ENCODE peak calls at places on chromosomes 7 and 10, in ten cellular contexts. Z, N, Y, I, D, K, F, C, S and M are unnamed samples.

GRCh38 chr7:101624246-101625000 is 4.7 kb downstream of the MYL10 start:
- DNase-seq in N (no peak), F (no peak), S (no peak), D (no peak), I (peak; percentile 88), C (no peak), K (no peak), Y (peak; percentile 20), Z (no peak), M (no peak)

GRCh38 chr7:132141109-132141508 is 435.2 kb downstream of the PLXNA4 start:
- DNase-seq in F (no peak), S (no peak), Y (no peak), Z (no peak), N (no peak), K (no peak), C (no peak), I (no peak), D (no peak), M (no peak)

GRCh38 chr7:27110163-27110976 is 7.9 kb upstream of the HOXA2 start:
- DNase-seq in I (peak; percentile 93), N (no peak), S (no peak), Z (no peak), Y (no peak), F (no peak), K (no peak), D (no peak), C (no peak), M (no peak)

GRCh38 chr10:58568428-58568935 is 55.8 kb downstream of the BICC1 start:
- DNase-seq in N (no peak), Y (no peak), Z (no peak), S (no peak), I (no peak), K (no peak), C (no peak), F (no peak), D (no peak), M (no peak)

GRCh38 chr7:116912269-116912909 is 40.9 kb upstream of the ST7 start:
- DNase-seq in N (no peak), F (no peak), K (no peak), S (no peak), I (no peak), D (no peak), Y (no peak), Z (no peak), C (no peak), M (no peak)

GRCh38 chr7:80831996-80832395 is 86.9 kb downstream of the SEMA3C start:
- DNase-seq in Y (no peak), D (no peak), C (no peak), S (no peak), F (no peak), N (no peak), K (no peak), Z (no peak), I (no peak), M (no peak)

GRCh38 chr10:31937371-31937770 is 8.7 kb upstream of the ARHGAP12 start:
- DNase-seq in N (no peak), F (no peak), C (no peak), K (no peak), I (no peak), Z (no peak), Y (no peak), D (no peak), S (no peak), M (no peak)

GRCh38 chr10:8473205-8473604 is 418.7 kb downstream of the GATA3 start:
- DNase-seq in F (no peak), K (no peak), C (no peak), I (no peak), Z (no peak), N (peak; percentile 14), S (no peak), Y (no peak), D (no peak), M (no peak)

GRCh38 chr10:96585726-96586418 is 940 bp downstream of the TM9SF3 start:
- DNase-seq in K (no peak), Y (no peak), I (no peak), D (no peak), C (peak; percentile 3), N (no peak), F (no peak), Z (peak; percentile 5), S (no peak), M (no peak)

GRCh38 chr7:104862719-104863118 is 151.3 kb upstream of the KMT2E start:
- DNase-seq in K (no peak), F (no peak), D (no peak), Z (no peak), Y (no peak), C (no peak), S (no peak), I (peak; percentile 50), N (no peak), M (no peak)

GRCh38 chr10:77837248-77837924 is 89.2 kb downstream of the DLG5 start:
- DNase-seq in S (no peak), Z (peak; percentile 10), D (peak; percentile 10), K (peak; percentile 4), C (no peak), Y (no peak), N (peak; percentile 68), I (peak; percentile 94), F (no peak), M (peak; percentile 84)

GRCh38 chr7:87875151-87876039 is 765 bp downstream of the SLC25A40 start:
- DNase-seq in I (peak; percentile 77), Z (peak; percentile 31), S (peak; percentile 35), C (peak; percentile 4), N (no peak), D (peak; percentile 5), K (no peak), F (no peak), Y (peak; percentile 73), M (no peak)

GRCh38 chr10:19815478-19816419 is 483 bp upstream of the PLXDC2 start:
- DNase-seq in C (no peak), D (peak; percentile 61), N (no peak), F (no peak), S (peak; percentile 85), Z (no peak), Y (peak; percentile 55), K (no peak), I (peak; percentile 84), M (no peak)

GRCh38 chr7:235576-236395 is 43.4 kb downstream of the FAM20C start:
- DNase-seq in F (no peak), K (no peak), N (no peak), D (no peak), Y (no peak), C (no peak), I (no peak), Z (no peak), S (peak; percentile 63), M (no peak)

GRCh38 chr10:69332278-69333010 is 54.1 kb downstream of the HK1 start:
- DNase-seq in K (no peak), C (no peak), D (no peak), Z (no peak), F (no peak), Y (no peak), N (no peak), S (no peak), I (no peak), M (no peak)

GRCh38 chr7:101172005-101172853 is 6.9 kb upstream of the VGF start:
- DNase-seq in Y (no peak), I (peak; percentile 83), D (no peak), F (no peak), S (no peak), Z (peak; percentile 79), K (no peak), C (peak; percentile 59), N (no peak), M (no peak)

GRCh38 chr10:37495415-37495814 is 362.0 kb downstream of the ZNF248 start:
- DNase-seq in S (no peak), K (no peak), C (no peak), D (no peak), F (no peak), Z (no peak), N (no peak), I (no peak), Y (no peak), M (no peak)

GRCh38 chr10:49168821-49169495 is 19.2 kb downstream of the TMEM273 start:
- DNase-seq in C (no peak), F (no peak), K (no peak), I (no peak), N (no peak), Y (no peak), D (no peak), Z (no peak), S (no peak), M (no peak)

GRCh38 chr7:117212969-117213877 is 109.6 kb downstream of the WNT2 start:
- DNase-seq in Z (peak; percentile 20), N (peak; percentile 34), Y (peak; percentile 21), C (peak; percentile 3), K (no peak), D (peak; percentile 59), I (peak; percentile 64), S (no peak), F (no peak), M (peak; percentile 55)

GRCh38 chr10:34538291-34538829 is 276.7 kb downstream of the PARD3 start:
- DNase-seq in S (no peak), Y (no peak), C (no peak), N (no peak), D (no peak), K (no peak), F (no peak), I (peak; percentile 8), Z (peak; percentile 9), M (no peak)

GRCh38 chr7:31492086-31492485 is 21.8 kb upstream of the ITPRID1 start:
- DNase-seq in S (no peak), D (no peak), Y (no peak), F (no peak), K (no peak), Z (no peak), C (no peak), N (no peak), I (no peak), M (no peak)

GRCh38 chr10:47438857-47439474 is 44.9 kb downstream of the ANXA8 start:
- DNase-seq in K (no peak), Z (no peak), D (no peak), F (peak; percentile 9), Y (no peak), I (peak; percentile 68), S (no peak), C (no peak), N (no peak), M (peak; percentile 3)

GRCh38 chr10:11787846-11788245 is 35.3 kb upstream of the PROSER2 start:
- DNase-seq in D (no peak), Z (no peak), N (no peak), C (no peak), K (no peak), S (no peak), I (no peak), Y (no peak), F (no peak), M (no peak)

GRCh38 chr7:101846800-101847538 is 29.5 kb downstream of the CUX1 start:
- DNase-seq in F (no peak), Z (no peak), D (no peak), K (no peak), N (no peak), Y (no peak), C (no peak), S (no peak), I (no peak), M (no peak)

GRCh38 chr10:102300289-102300843 is 55.0 kb downstream of the GBF1 start:
- DNase-seq in C (no peak), Z (no peak), F (peak; percentile 78), D (no peak), N (no peak), Y (no peak), K (no peak), S (no peak), I (no peak), M (no peak)

GRCh38 chr10:92309273-92309672 is 18.3 kb downstream of the MARCHF5 start:
- DNase-seq in S (no peak), F (no peak), I (no peak), Z (no peak), K (no peak), C (no peak), Y (no peak), D (no peak), N (no peak), M (no peak)

GRCh38 chr7:44193011-44193802 is 4.0 kb upstream of the GCK start:
- DNase-seq in Z (no peak), N (no peak), C (no peak), F (no peak), Y (no peak), K (no peak), I (peak; percentile 50), D (no peak), S (no peak), M (no peak)

GRCh38 chr7:129363-130221 is 62.8 kb upstream of the FAM20C start:
- DNase-seq in D (peak; percentile 50), F (no peak), N (no peak), C (no peak), S (no peak), Z (peak; percentile 45), I (no peak), K (no peak), Y (no peak), M (no peak)